ENCODE peak calls at places on chromosomes 7 and 10, in nine cellular contexts. L is ovary; C is gastrocnemius medialis; D is thoracic aorta; N is IMR-90; T is sigmoid colon; K is CD8-positive, alpha-beta memory T cell; W is A549; U is brain microvascular endothelial cell. M is an unnamed sample.

GRCh38 chr7:82704121-82704520 is 260.5 kb upstream of the CACNA2D1 start:
- DNase-seq in N (no peak), U (no peak), W (no peak), C (no peak), L (no peak), K (no peak), D (no peak), T (no peak), M (no peak)

GRCh38 chr10:63744060-63744941 is 223.1 kb downstream of the REEP3 start:
- DNase-seq in T (no peak), D (no peak), U (no peak), N (no peak), L (no peak), K (no peak), W (no peak), C (no peak), M (no peak)

GRCh38 chr7:26368542-26368941 is 76.9 kb downstream of the SNX10 start:
- DNase-seq in L (no peak), N (peak), C (no peak), K (no peak), T (no peak), D (no peak), U (no peak), W (peak), M (no peak)

GRCh38 chr10:969473-970150 is 18.6 kb upstream of the GTPBP4 start:
- DNase-seq in D (no peak), L (no peak), T (no peak), C (no peak), K (no peak), U (no peak), N (no peak), W (no peak), M (no peak)

GRCh38 chr10:110664483-110665420 is 20.6 kb downstream of the RBM20 start:
- DNase-seq in C (peak), L (no peak), D (no peak), K (no peak), W (peak), N (peak), U (peak), T (peak), M (no peak)

GRCh38 chr10:130020651-130021372 is 56.7 kb upstream of the EBF3 start:
- DNase-seq in W (no peak), N (no peak), K (no peak), C (no peak), D (no peak), U (no peak), L (no peak), T (no peak), M (no peak)

GRCh38 chr7:51224811-51225581 is 91.6 kb downstream of the COBL start:
- DNase-seq in L (no peak), T (peak), N (no peak), D (no peak), C (peak), W (peak), U (no peak), K (no peak), M (no peak)

GRCh38 chr7:75534727-75535307 is 42.7 kb downstream of the SPDYE5 start:
- DNase-seq in U (peak), C (no peak), L (no peak), W (no peak), T (no peak), D (no peak), K (no peak), N (peak), M (no peak)

GRCh38 chr7:21364838-21365267 is 63.0 kb upstream of the SP4 start:
- DNase-seq in C (no peak), T (no peak), L (no peak), W (no peak), K (no peak), D (no peak), N (no peak), U (no peak), M (no peak)

GRCh38 chr10:22222236-22223190 is 4.7 kb upstream of the EBLN1 start:
- DNase-seq in N (no peak), C (no peak), K (no peak), D (no peak), T (no peak), L (no peak), W (no peak), U (no peak), M (no peak)

GRCh38 chr7:100854146-100854895 is 1.8 kb downstream of the SLC12A9 start:
- DNase-seq in W (no peak), T (no peak), N (no peak), D (no peak), U (no peak), L (no peak), C (no peak), K (no peak), M (no peak)

GRCh38 chr10:117541405-117541908 is 1.1 kb upstream of the EMX2 start:
- DNase-seq in K (no peak), N (no peak), W (no peak), T (no peak), U (peak), D (no peak), L (peak), C (peak), M (no peak)

GRCh38 chr7:6310594-6310993 is 38.2 kb upstream of the CYTH3 start:
- DNase-seq in L (no peak), K (no peak), N (no peak), U (no peak), C (no peak), W (no peak), D (no peak), T (no peak), M (no peak)

GRCh38 chr10:79087721-79088120 is 19.0 kb downstream of the ZMIZ1 start:
- DNase-seq in C (no peak), D (no peak), K (no peak), L (no peak), W (no peak), U (no peak), N (no peak), T (no peak), M (no peak)

GRCh38 chr10:76301950-76302349 is 870.5 kb downstream of the LRMDA start:
- DNase-seq in K (no peak), D (no peak), N (no peak), L (no peak), W (no peak), U (no peak), C (no peak), T (no peak), M (no peak)

GRCh38 chr7:151327659-151328058 is 14.0 kb upstream of the NUB1 start:
- DNase-seq in L (no peak), T (no peak), N (peak), C (no peak), W (no peak), U (peak), D (no peak), K (no peak), M (no peak)

GRCh38 chr7:5620459-5620881 is 161.0 kb downstream of the RNF216 start:
- DNase-seq in K (no peak), N (no peak), C (no peak), U (no peak), D (no peak), L (peak), T (no peak), W (no peak), M (no peak)

GRCh38 chr10:130711072-130711471 is 574.9 kb downstream of the GLRX3 start:
- DNase-seq in D (no peak), N (no peak), C (no peak), U (no peak), T (no peak), K (no peak), W (peak), L (no peak), M (no peak)

GRCh38 chr10:14384915-14385314 is 54.2 kb upstream of the FRMD4A start:
- DNase-seq in T (no peak), K (no peak), C (no peak), W (no peak), N (no peak), L (no peak), D (no peak), U (no peak), M (no peak)

GRCh38 chr7:38409524-38409923 is 136.1 kb upstream of the TARP start:
- DNase-seq in N (no peak), L (no peak), U (no peak), W (no peak), D (no peak), T (no peak), C (no peak), K (no peak), M (no peak)

GRCh38 chr7:54904130-54904529 is 114.7 kb upstream of the EGFR start:
- DNase-seq in W (no peak), T (no peak), U (peak), N (peak), L (no peak), D (no peak), C (peak), K (no peak), M (no peak)

GRCh38 chr10:13450078-13450477 is 78.7 kb downstream of the BEND7 start:
- DNase-seq in D (no peak), K (no peak), L (no peak), N (peak), W (no peak), U (no peak), C (no peak), T (no peak), M (no peak)

GRCh38 chr10:35306852-35307251 is 29.5 kb upstream of the CCNY start:
- DNase-seq in K (no peak), N (peak), W (peak), T (no peak), C (no peak), U (no peak), L (no peak), D (no peak), M (no peak)

GRCh38 chr10:36042135-36042534 is 400.0 kb upstream of the FZD8 start:
- DNase-seq in U (no peak), W (peak), C (no peak), T (no peak), N (no peak), L (no peak), D (no peak), K (no peak), M (no peak)

GRCh38 chr10:120480848-120481247 is 23.8 kb downstream of the PLPP4 start:
- DNase-seq in T (no peak), W (no peak), L (no peak), C (no peak), D (no peak), U (no peak), N (no peak), K (no peak), M (no peak)

GRCh38 chr7:106070567-106071254 is 41.4 kb downstream of the SYPL1 start:
- DNase-seq in K (no peak), U (no peak), L (no peak), T (no peak), C (no peak), N (no peak), D (no peak), W (no peak), M (no peak)

GRCh38 chr7:94088560-94088959 is 84.4 kb upstream of the BET1 start:
- DNase-seq in N (peak), U (no peak), D (no peak), T (no peak), K (no peak), L (no peak), W (no peak), C (no peak), M (no peak)

GRCh38 chr10:7908541-7909210 is 90.4 kb downstream of the TAF3 start:
- DNase-seq in U (no peak), W (no peak), C (peak), N (peak), K (no peak), D (no peak), L (no peak), T (no peak), M (no peak)

GRCh38 chr10:88565072-88565471 is 18.0 kb downstream of the RNLS start:
- DNase-seq in W (peak), K (no peak), U (no peak), T (no peak), N (peak), D (no peak), C (no peak), L (no peak), M (no peak)

GRCh38 chr10:1737222-1738061 is at the start of gene ADARB2:
- DNase-seq in K (no peak), D (no peak), U (peak), L (no peak), W (no peak), T (no peak), N (no peak), C (no peak), M (peak)

GRCh38 chr7:1666251-1666778 is 3.8 kb upstream of the ELFN1 start:
- DNase-seq in T (peak), D (no peak), N (no peak), U (no peak), W (peak), L (no peak), K (no peak), C (peak), M (no peak)

GRCh38 chr7:34939175-34939574 is 98.1 kb downstream of the DPY19L1 start:
- DNase-seq in U (peak), K (no peak), L (no peak), T (no peak), D (no peak), N (peak), W (peak), C (no peak), M (no peak)

GRCh38 chr7:25037325-25037724 is 57.3 kb upstream of the OSBPL3 start:
- DNase-seq in D (no peak), K (no peak), L (no peak), N (no peak), C (no peak), T (no peak), U (no peak), W (peak), M (no peak)

GRCh38 chr10:81309041-81309552 is 565.9 kb upstream of the NRG3 start:
- DNase-seq in W (no peak), K (no peak), D (no peak), C (no peak), T (peak), U (no peak), N (no peak), L (no peak), M (no peak)

GRCh38 chr10:114697061-114697598 is 39.1 kb upstream of the ABLIM1 start:
- DNase-seq in N (peak), K (no peak), C (peak), L (no peak), W (no peak), T (no peak), U (no peak), D (no peak), M (no peak)

GRCh38 chr7:90551036-90551435 is 45.1 kb upstream of the CDK14 start:
- DNase-seq in N (peak), K (no peak), W (no peak), C (no peak), T (no peak), U (no peak), L (no peak), D (no peak), M (no peak)

GRCh38 chr7:128846781-128847444 is 15.7 kb upstream of the ATP6V1F start:
- DNase-seq in N (no peak), C (no peak), K (no peak), W (no peak), L (no peak), T (no peak), D (no peak), U (no peak), M (no peak)

GRCh38 chr7:128847721-128848211 is 14.9 kb upstream of the ATP6V1F start:
- DNase-seq in L (no peak), N (no peak), D (no peak), T (no peak), K (no peak), W (no peak), U (no peak), C (no peak), M (no peak)

GRCh38 chr7:128844777-128845311 is 14.6 kb downstream of the FLNC start:
- DNase-seq in K (no peak), D (no peak), C (no peak), W (no peak), U (no peak), T (no peak), N (no peak), L (no peak), M (no peak)

GRCh38 chr7:128845475-128845874 is 15.3 kb downstream of the FLNC start:
- DNase-seq in T (no peak), D (no peak), U (no peak), C (no peak), K (no peak), L (no peak), W (no peak), N (no peak), M (no peak)

GRCh38 chr7:128845987-128846386 is 15.8 kb downstream of the FLNC start:
- DNase-seq in C (no peak), U (no peak), T (no peak), K (no peak), N (no peak), L (no peak), W (no peak), D (no peak), M (no peak)
- H3K27ac ChIP-seq in C (peak), U (no peak), T (no peak), K (no peak), N (no peak), L (no peak), W (no peak), D (no peak), M (no peak)

DNA sequence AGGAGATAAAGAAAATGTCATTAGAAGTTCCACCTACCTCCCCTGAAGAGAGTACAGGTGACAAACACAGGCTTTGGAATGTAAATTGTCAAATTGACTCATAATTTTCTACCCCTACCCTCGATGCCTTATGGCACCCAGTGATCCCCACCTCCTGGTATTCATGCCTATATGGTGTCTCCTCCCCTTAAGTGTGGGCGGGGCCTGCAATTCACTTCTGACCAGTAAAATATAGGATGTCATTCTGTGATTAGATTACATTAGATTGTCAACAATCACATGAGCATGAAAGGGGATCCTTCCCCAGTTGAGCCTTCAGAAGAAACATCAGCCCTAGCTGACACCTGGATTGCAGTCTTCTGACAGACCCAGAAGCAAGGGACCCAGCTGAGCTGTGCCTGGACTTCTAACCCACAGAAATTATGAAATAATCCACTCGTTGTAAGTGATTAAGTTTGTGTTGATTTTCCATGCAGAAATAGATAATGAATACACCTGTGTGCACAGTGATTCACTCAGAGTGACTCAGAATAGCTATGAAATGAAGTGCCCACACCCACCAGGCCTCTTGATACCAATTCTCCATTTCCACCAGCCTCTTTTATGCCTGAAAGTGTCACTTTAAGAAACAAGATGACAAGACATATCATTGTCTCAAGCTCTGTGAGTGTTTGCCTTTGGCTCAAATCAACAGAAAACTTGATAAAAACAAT is 8.5 kb upstream of the SLC39A12 start:
- DNase-seq in D (no peak), T (no peak), C (no peak), W (no peak), L (no peak), K (no peak), U (no peak), N (no peak), M (no peak)
- H3K27ac ChIP-seq in D (no peak), T (no peak), C (no peak), W (no peak), L (no peak), K (no peak), U (no peak), N (no peak), M (no peak)

GRCh38 chr10:48598936-48599829 is 5.7 kb downstream of the ARHGAP22 start:
- DNase-seq in C (no peak), W (no peak), N (no peak), D (no peak), K (no peak), U (no peak), L (no peak), T (no peak), M (no peak)
- H3K27ac ChIP-seq in C (no peak), W (no peak), N (no peak), D (no peak), K (no peak), U (no peak), L (no peak), T (no peak), M (peak)

DNA sequence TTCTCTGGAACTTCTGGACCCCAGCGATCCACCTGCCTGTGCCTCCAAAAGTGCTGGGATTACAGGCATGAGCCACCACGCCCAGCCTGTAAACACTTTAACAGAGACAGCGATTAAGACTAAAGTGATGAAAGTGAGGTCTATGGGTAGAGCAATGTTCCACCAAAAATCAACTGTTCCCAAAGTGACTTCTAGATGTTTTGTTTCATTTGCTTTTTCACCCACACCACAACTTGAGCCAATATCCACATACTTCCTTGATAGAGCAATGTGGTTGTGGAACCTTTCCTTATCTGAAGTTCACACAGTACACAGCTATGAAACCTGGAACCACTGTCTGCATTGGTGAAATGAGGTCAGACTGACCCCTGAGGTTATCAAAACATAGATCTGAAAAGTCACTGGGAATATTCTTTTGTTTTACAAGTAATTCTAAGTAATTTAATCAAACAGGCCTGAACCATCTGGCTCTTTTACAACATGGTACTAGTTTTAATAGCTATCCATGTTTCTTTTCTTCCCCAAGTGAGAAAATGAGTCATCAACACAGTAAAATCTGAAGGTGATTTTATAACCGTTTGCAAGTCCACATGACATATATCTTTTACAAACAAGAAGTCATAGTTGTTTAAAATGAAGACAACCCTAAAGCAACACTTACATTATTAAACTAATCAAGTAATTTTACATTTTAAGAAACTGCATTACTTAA is 80.2 kb downstream of the LRRC17 start:
- DNase-seq in U (peak), W (peak), D (no peak), L (no peak), K (no peak), T (no peak), N (peak), C (no peak), M (no peak)
- H3K27ac ChIP-seq in U (peak), W (peak), D (peak), L (peak), K (peak), T (peak), N (peak), C (no peak), M (no peak)

GRCh38 chr7:74031403-74032190 is 3.6 kb downstream of the ELN start:
- DNase-seq in L (no peak), N (no peak), C (no peak), T (no peak), K (no peak), D (no peak), W (no peak), U (no peak), M (no peak)
- H3K27ac ChIP-seq in L (peak), N (no peak), C (peak), T (peak), K (no peak), D (peak), W (no peak), U (no peak), M (no peak)